ENCODE peak calls at places on chromosomes 11 and 22, in nine cellular contexts. Q, J, M, C, W, O, A, P and U are unnamed samples.

GRCh38 chr22:25420925-25421904 is 143.3 kb upstream of the GRK3 start:
- DNase-seq in A (no peak), W (no peak), Q (no peak), J (no peak), P (peak; percentile 21), M (peak; percentile 31), C (peak; percentile 75), O (no peak), U (no peak)

GRCh38 chr11:79762271-79762935 is 321.6 kb upstream of the TENM4 start:
- DNase-seq in M (no peak), J (no peak), O (no peak), P (no peak), W (no peak), Q (no peak), A (no peak), C (peak; percentile 26), U (no peak)

GRCh38 chr11:111772535-111772934 is 6.3 kb upstream of the PPP2R1B start:
- DNase-seq in C (no peak), O (no peak), J (no peak), M (no peak), Q (no peak), P (no peak), W (no peak), A (no peak), U (no peak)

GRCh38 chr11:125425601-125426000 is 70.5 kb downstream of the FEZ1 start:
- DNase-seq in O (no peak), W (no peak), A (no peak), J (no peak), Q (no peak), M (no peak), C (no peak), P (no peak), U (no peak)

GRCh38 chr11:123020968-123021367 is 39.3 kb upstream of the BSX start:
- DNase-seq in J (no peak), W (no peak), C (peak; percentile 84), Q (peak; percentile 25), P (no peak), M (peak; percentile 70), O (no peak), A (peak; percentile 28), U (peak; percentile 33)

GRCh38 chr11:62443390-62444201 is 24.8 kb downstream of the SCGB1A1 start:
- DNase-seq in J (no peak), A (no peak), P (no peak), W (no peak), C (no peak), M (no peak), O (no peak), Q (no peak), U (no peak)

GRCh38 chr11:33701831-33702230 is 1.2 kb upstream of the C11orf91 start:
- DNase-seq in W (no peak), O (peak; percentile 46), P (no peak), J (no peak), Q (no peak), C (peak; percentile 51), M (peak; percentile 55), A (no peak), U (no peak)

GRCh38 chr11:77324508-77324907 is 23.0 kb upstream of the GDPD4 start:
- DNase-seq in W (no peak), O (no peak), C (no peak), J (no peak), P (no peak), Q (no peak), M (no peak), A (no peak), U (no peak)

GRCh38 chr22:40635008-40635939 is 1.2 kb downstream of the MRTFA start:
- DNase-seq in J (no peak), M (no peak), O (no peak), P (no peak), W (no peak), C (no peak), A (no peak), Q (no peak), U (no peak)

GRCh38 chr11:34613015-34613414 is 7.9 kb upstream of the EHF start:
- DNase-seq in A (no peak), C (no peak), J (no peak), O (no peak), Q (no peak), P (no peak), W (no peak), M (no peak), U (no peak)

GRCh38 chr22:16806401-16806800 is 18.8 kb downstream of the XKR3 start:
- DNase-seq in M (no peak), C (no peak), W (no peak), Q (no peak), O (no peak), A (peak; percentile 37), J (no peak), P (no peak), U (no peak)

GRCh38 chr11:587978-588380 is 11.7 kb downstream of the PHRF1 start:
- DNase-seq in O (no peak), P (no peak), A (no peak), M (no peak), J (peak; percentile 32), C (no peak), W (peak; percentile 69), Q (peak; percentile 87), U (no peak)

GRCh38 chr11:111631666-111632039 is 29.4 kb downstream of the SIK2 start:
- DNase-seq in W (no peak), P (no peak), M (no peak), Q (no peak), O (no peak), C (peak; percentile 81), A (no peak), J (no peak), U (no peak)

GRCh38 chr11:76624515-76625379 is 45.8 kb downstream of the LRRC32 start:
- DNase-seq in W (no peak), O (no peak), Q (no peak), A (no peak), J (no peak), P (no peak), M (no peak), C (no peak), U (no peak)

GRCh38 chr11:125193158-125193557 is 28.6 kb downstream of the PKNOX2 start:
- DNase-seq in O (no peak), P (no peak), M (no peak), A (no peak), J (no peak), Q (no peak), W (no peak), C (no peak), U (no peak)

GRCh38 chr11:3204141-3205015 is 14.2 kb downstream of the MRGPRG start:
- DNase-seq in J (no peak), Q (no peak), O (no peak), A (no peak), W (no peak), M (no peak), C (no peak), P (no peak), U (no peak)

GRCh38 chr11:80593981-80594380 is 1153.2 kb upstream of the TENM4 start:
- DNase-seq in Q (no peak), M (no peak), O (peak; percentile 78), W (no peak), J (no peak), A (peak; percentile 3), C (no peak), P (no peak), U (no peak)

GRCh38 chr11:87897921-87898320 is 277.3 kb downstream of the RAB38 start:
- DNase-seq in J (no peak), A (no peak), C (no peak), Q (no peak), O (no peak), M (no peak), W (no peak), P (no peak), U (no peak)

GRCh38 chr11:111730031-111730430 is 36.2 kb downstream of the PPP2R1B start:
- DNase-seq in Q (no peak), J (no peak), A (no peak), M (no peak), C (peak; percentile 15), O (peak; percentile 16), P (no peak), W (no peak), U (no peak)

GRCh38 chr22:48089601-48090331 is 1327.3 kb downstream of the TBC1D22A start:
- DNase-seq in M (no peak), O (no peak), A (no peak), C (no peak), J (no peak), P (no peak), W (no peak), Q (no peak), U (no peak)

GRCh38 chr11:17552392-17553248 is 5.6 kb downstream of the OTOG start:
- DNase-seq in M (no peak), C (no peak), J (no peak), P (no peak), Q (no peak), W (no peak), O (peak; percentile 16), A (no peak), U (no peak)

GRCh38 chr11:110374921-110375320 is 54.8 kb upstream of the FDX1 start:
- DNase-seq in Q (no peak), O (no peak), M (no peak), P (no peak), C (peak; percentile 35), A (no peak), J (no peak), W (no peak), U (no peak)

GRCh38 chr11:67318239-67318555 is 14.9 kb downstream of the SSH3 start:
- DNase-seq in P (no peak), M (no peak), O (no peak), C (peak; percentile 62), A (no peak), J (no peak), Q (no peak), W (no peak), U (no peak)

GRCh38 chr11:66981976-66982578 is 7.0 kb downstream of the C11orf86 start:
- DNase-seq in O (peak; percentile 93), J (no peak), Q (peak; percentile 33), C (peak; percentile 98), M (peak; percentile 81), W (no peak), A (peak; percentile 85), P (peak; percentile 92), U (peak; percentile 74)

GRCh38 chr11:63905179-63905578 is 11.8 kb downstream of the RCOR2 start:
- DNase-seq in W (no peak), C (no peak), P (no peak), M (no peak), O (no peak), Q (no peak), A (no peak), J (no peak), U (no peak)

GRCh38 chr11:1502168-1502955 is 15.8 kb upstream of the MOB2 start:
- DNase-seq in P (no peak), W (no peak), O (no peak), C (no peak), A (no peak), Q (no peak), J (no peak), M (no peak), U (no peak)

GRCh38 chr22:27663812-27664211 is 137.7 kb downstream of the MN1 start:
- DNase-seq in W (no peak), A (no peak), O (peak; percentile 74), P (no peak), M (no peak), C (no peak), Q (no peak), J (no peak), U (no peak)

GRCh38 chr11:828501-829115 is 889 bp downstream of the CRACR2B start:
- DNase-seq in M (no peak), Q (no peak), O (peak; percentile 16), C (no peak), W (no peak), P (no peak), A (no peak), J (no peak), U (no peak)

GRCh38 chr11:115238802-115239201 is 265.4 kb downstream of the CADM1 start:
- DNase-seq in M (no peak), O (no peak), C (peak; percentile 28), J (no peak), A (no peak), Q (no peak), P (no peak), W (no peak), U (no peak)